ENCODE peak calls at places on chromosomes 6 and 20, in nine cellular contexts. K is SJSA1, X is ureter, C is NCI-H69, A is epithelial cell of proximal tubule, P is H54, E is left ventricle myocardium inferior, O is GF-D8, F is NCI-H524. U is an unnamed sample.

GRCh38 chr6:144397141-144397540 is 112.0 kb downstream of the UTRN start:
- DNase-seq in P (no peak), K (no peak), A (no peak), F (no peak), O (no peak), C (no peak), E (no peak), X (no peak), U (no peak)

GRCh38 chr6:52994789-52995078 is 350 bp downstream of the GSTA4 start:
- DNase-seq in C (peak; percentile 83), O (no peak), K (no peak), X (peak; percentile 47), P (no peak), E (peak; percentile 27), F (peak; percentile 72), A (no peak), U (peak; percentile 16)

GRCh38 chr20:35698298-35699126 is 640 bp downstream of the NFS1 start:
- DNase-seq in X (peak; percentile 32), C (peak; percentile 66), F (peak; percentile 55), P (no peak), K (peak; percentile 40), E (no peak), A (no peak), O (no peak), U (no peak)

GRCh38 chr20:13325033-13325432 is 104.0 kb downstream of the ISM1 start:
- DNase-seq in E (no peak), F (peak; percentile 42), K (peak; percentile 55), O (no peak), A (no peak), P (no peak), X (no peak), C (peak; percentile 43), U (peak; percentile 36)

GRCh38 chr6:32075781-32076494 is 33.2 kb downstream of the TNXB start:
- DNase-seq in X (no peak), K (no peak), C (no peak), A (no peak), E (no peak), P (no peak), O (no peak), F (no peak), U (no peak)

GRCh38 chr20:19968488-19969073 is 48.6 kb upstream of the NAA20 start:
- DNase-seq in A (no peak), K (no peak), C (peak; percentile 97), O (no peak), X (no peak), E (no peak), P (no peak), F (no peak), U (no peak)

GRCh38 chr6:154428892-154429291 is 72.3 kb upstream of the IPCEF1 start:
- DNase-seq in E (no peak), X (no peak), C (no peak), P (no peak), A (no peak), F (no peak), K (no peak), O (no peak), U (no peak)

GRCh38 chr6:145148392-145149175 is 586.7 kb downstream of the EPM2A start:
- DNase-seq in K (peak; percentile 52), O (peak; percentile 30), X (peak; percentile 68), C (peak; percentile 84), P (peak; percentile 19), F (no peak), A (peak; percentile 63), E (no peak), U (peak; percentile 60)

GRCh38 chr6:33755070-33755869 is 8.6 kb upstream of the IP6K3 start:
- DNase-seq in C (peak; percentile 85), F (peak; percentile 70), K (no peak), A (no peak), X (peak; percentile 80), P (no peak), E (no peak), O (no peak), U (no peak)

GRCh38 chr20:51424270-51425041 is 118.1 kb downstream of the NFATC2 start:
- DNase-seq in X (no peak), P (no peak), F (no peak), O (no peak), C (no peak), K (no peak), A (no peak), E (no peak), U (no peak)

GRCh38 chr20:53794529-53795115 is 201.0 kb upstream of the ZNF217 start:
- DNase-seq in A (no peak), K (no peak), C (no peak), P (no peak), O (no peak), F (no peak), X (no peak), E (no peak), U (no peak)

GRCh38 chr20:19098806-19099578 is 113.5 kb upstream of the SLC24A3 start:
- DNase-seq in K (no peak), C (no peak), O (no peak), X (no peak), A (no peak), E (no peak), F (no peak), P (no peak), U (no peak)

GRCh38 chr20:57094171-57094891 is 172.1 kb downstream of the BMP7 start:
- DNase-seq in X (no peak), F (no peak), C (no peak), E (no peak), K (no peak), A (no peak), P (no peak), O (no peak), U (no peak)

GRCh38 chr6:26087284-26088115 is at the start of gene HFE:
- DNase-seq in C (no peak), A (no peak), O (no peak), F (no peak), X (peak; percentile 62), P (peak; percentile 46), E (peak; percentile 57), K (peak; percentile 52), U (peak; percentile 25)

GRCh38 chr6:2038096-2038495 is 207.3 kb downstream of the GMDS start:
- DNase-seq in E (no peak), O (peak; percentile 58), F (no peak), K (no peak), P (no peak), X (no peak), A (no peak), C (no peak), U (no peak)

GRCh38 chr6:160362556-160362955 is 14.4 kb downstream of the SLC22A3 start:
- DNase-seq in A (no peak), C (no peak), F (no peak), P (no peak), X (no peak), E (no peak), K (no peak), O (no peak), U (no peak)

GRCh38 chr6:85537055-85537494 is 56.6 kb downstream of the SNX14 start:
- DNase-seq in K (no peak), X (no peak), O (no peak), C (peak; percentile 8), F (peak; percentile 2), P (no peak), A (no peak), E (no peak), U (no peak)

GRCh38 chr6:125818659-125819297 is 28.0 kb downstream of the NCOA7 start:
- DNase-seq in P (no peak), C (peak; percentile 57), A (no peak), E (no peak), K (no peak), F (no peak), O (no peak), X (no peak), U (no peak)

GRCh38 chr6:44730771-44731391 is 343.4 kb downstream of the CDC5L start:
- DNase-seq in E (no peak), A (no peak), C (no peak), O (no peak), K (peak; percentile 84), F (no peak), P (peak; percentile 26), X (no peak), U (no peak)

GRCh38 chr6:24931296-24931695 is 4.5 kb downstream of the RIPOR2 start:
- DNase-seq in C (peak; percentile 69), O (no peak), K (no peak), E (no peak), A (peak; percentile 58), X (no peak), F (no peak), P (no peak), U (no peak)

GRCh38 chr6:151497935-151498726 is 4.3 kb downstream of the CCDC170 start:
- DNase-seq in O (peak; percentile 84), X (no peak), E (no peak), A (no peak), P (no peak), C (no peak), F (no peak), K (no peak), U (peak; percentile 28)

GRCh38 chr6:125671323-125671722 is 78.1 kb upstream of the HEY2 start:
- DNase-seq in K (no peak), F (no peak), O (no peak), E (no peak), C (no peak), A (no peak), X (no peak), P (no peak), U (no peak)

GRCh38 chr6:22036267-22036666 is 260.6 kb downstream of the PRL start:
- DNase-seq in X (peak; percentile 61), F (peak; percentile 42), O (no peak), C (peak; percentile 95), K (no peak), A (peak; percentile 95), P (no peak), E (no peak), U (peak; percentile 83)

GRCh38 chr6:36717231-36717825 is 19.7 kb downstream of the RAB44 start:
- DNase-seq in K (no peak), P (no peak), F (peak; percentile 17), C (no peak), A (no peak), X (no peak), E (no peak), O (no peak), U (no peak)

GRCh38 chr6:34437644-34437970 is 11.7 kb upstream of the RPS10 start:
- DNase-seq in E (no peak), X (no peak), P (no peak), A (no peak), O (no peak), F (no peak), K (no peak), C (no peak), U (no peak)

GRCh38 chr6:161067749-161068148 is 76.2 kb downstream of the MAP3K4 start:
- DNase-seq in K (no peak), A (no peak), C (peak; percentile 91), P (no peak), O (no peak), X (no peak), F (peak; percentile 82), E (no peak), U (no peak)

GRCh38 chr20:5000263-5001173 is 792 bp downstream of the SLC23A2 start:
- DNase-seq in C (peak; percentile 61), O (no peak), K (no peak), A (no peak), E (peak; percentile 43), X (peak; percentile 64), F (peak; percentile 58), P (no peak), U (no peak)

GRCh38 chr6:27279513-27280063 is 32.1 kb downstream of the PRSS16 start:
- DNase-seq in X (no peak), A (no peak), P (no peak), C (peak; percentile 59), E (no peak), F (peak; percentile 42), O (no peak), K (no peak), U (no peak)

GRCh38 chr6:49409951-49410542 is 53.0 kb downstream of the MMUT start:
- DNase-seq in K (peak; percentile 59), C (peak; percentile 88), P (peak; percentile 20), F (peak; percentile 75), O (no peak), E (peak; percentile 29), A (peak; percentile 20), X (peak; percentile 66), U (peak; percentile 70)

GRCh38 chr6:133631421-133631820 is 257.5 kb upstream of the TCF21 start:
- DNase-seq in C (no peak), O (no peak), K (peak; percentile 78), X (no peak), F (no peak), E (no peak), A (no peak), P (no peak), U (no peak)

GRCh38 chr6:166757226-166758135 is 130.4 kb upstream of the RPS6KA2 start:
- DNase-seq in C (no peak), A (no peak), X (no peak), P (no peak), F (peak; percentile 61), E (no peak), O (no peak), K (no peak), U (no peak)

U was measured in GM12865.